ENCODE peak calls at places on chromosome 22, in four cellular contexts. O is adrenal gland, F is psoas muscle, H is A673. Q is an unnamed sample. For H3K4me1, the result is how much of the 10 kb centered on the place peaks cover.

GRCh38 chr22:48931452-48931851 is 896.2 kb downstream of the BRD1 start:
- DNase-seq in O (no peak), F (no peak), H (no peak), Q (no peak)

GRCh38 chr22:47228767-47229166 is 466.3 kb downstream of the TBC1D22A start:
- DNase-seq in O (no peak), F (no peak), H (no peak), Q (no peak)

GRCh38 chr22:36081023-36081431 is 52.4 kb upstream of the RBFOX2 start:
- DNase-seq in H (no peak), F (no peak), O (peak), Q (no peak)

GRCh38 chr22:23970201-23970641 is 3.5 kb downstream of the DDTL start:
- DNase-seq in O (no peak), H (no peak), F (no peak), Q (no peak)

GRCh38 chr22:47192651-47193437 is 430.4 kb downstream of the TBC1D22A start:
- DNase-seq in O (peak), F (peak), H (peak), Q (no peak)

GRCh38 chr22:29750029-29750428 is 16.8 kb downstream of the ZMAT5 start:
- DNase-seq in H (no peak), F (no peak), O (no peak), Q (no peak)

GRCh38 chr22:35904752-35905151 is 123.9 kb downstream of the RBFOX2 start:
- DNase-seq in H (no peak), O (no peak), F (no peak), Q (no peak)

GRCh38 chr22:35443338-35443737 is 43.4 kb downstream of the MCM5 start:
- DNase-seq in H (no peak), F (no peak), O (no peak), Q (no peak)

GRCh38 chr22:26673485-26673884 is 16.1 kb downstream of the MIAT start:
- DNase-seq in O (no peak), H (no peak), F (no peak), Q (no peak)

GRCh38 chr22:42747701-42748513 is 27.2 kb upstream of the A4GALT start:
- DNase-seq in O (no peak), F (no peak), H (peak), Q (no peak)

GRCh38 chr22:44523981-44524759 is 26.1 kb upstream of the RTL6 start:
- DNase-seq in O (peak), H (peak), F (no peak), Q (no peak)

GRCh38 chr22:39997939-39998726 is 3.4 kb downstream of the FAM83F start:
- DNase-seq in F (no peak), H (no peak), O (no peak), Q (peak)

GRCh38 chr22:39242809-39243442 is 1.9 kb downstream of the PDGFB start:
- DNase-seq in F (no peak), H (peak), O (no peak), Q (no peak)

GRCh38 chr22:23831261-23831660 is 7.5 kb downstream of the DERL3 start:
- DNase-seq in F (peak), H (no peak), O (no peak), Q (no peak)

GRCh38 chr22:32469799-32470212 is 4.8 kb upstream of the FBXO7 start:
- DNase-seq in F (no peak), H (peak), O (peak), Q (peak)

GRCh38 chr22:28051787-28052356 is 132.8 kb upstream of the PITPNB start:
- DNase-seq in O (peak), F (peak), H (peak), Q (peak)

GRCh38 chr22:34804588-34804987 is 261.4 kb upstream of the ISX start:
- DNase-seq in O (no peak), F (no peak), H (peak), Q (no peak)

GRCh38 chr22:35467788-35468187 is 67.8 kb downstream of the MCM5 start:
- DNase-seq in O (peak), H (no peak), F (peak), Q (peak)

GRCh38 chr22:42078469-42079318 is 806 bp upstream of the SMDT1 start:
- DNase-seq in F (no peak), O (peak), H (no peak), Q (no peak)

GRCh38 chr22:33529424-33530113 is 390.7 kb downstream of the LARGE1 start:
- DNase-seq in F (no peak), H (no peak), O (peak), Q (no peak)

GRCh38 chr22:47089796-47090460 is 327.5 kb downstream of the TBC1D22A start:
- DNase-seq in O (no peak), F (no peak), H (no peak), Q (no peak)

GRCh38 chr22:43134553-43134952 is 8.6 kb downstream of the MCAT start:
- DNase-seq in F (no peak), O (no peak), H (no peak), Q (no peak)

GRCh38 chr22:33932997-33933396 is 12.7 kb upstream of the LARGE1 start:
- DNase-seq in O (no peak), H (no peak), F (no peak), Q (no peak)

GRCh38 chr22:45321827-45322226 is 12.1 kb downstream of the FAM118A start:
- DNase-seq in O (no peak), H (no peak), F (no peak), Q (peak)

GRCh38 chr22:26174280-26174679 is 5.0 kb downstream of the SEZ6L start:
- DNase-seq in O (no peak), H (peak), F (no peak), Q (peak)

GRCh38 chr22:32144875-32145274 is 14.2 kb downstream of the C22orf42 start:
- DNase-seq in O (no peak), H (no peak), F (no peak), Q (no peak)

GRCh38 chr22:43462701-43463100 is 50.9 kb downstream of the MPPED1 start:
- DNase-seq in O (no peak), H (no peak), F (no peak), Q (no peak)

GRCh38 chr22:29907753-29908515 is 25.0 kb downstream of the MTMR3 start:
- DNase-seq in F (peak), H (peak), O (peak), Q (peak)

GRCh38 chr22:44406581-44407403 is 91.2 kb downstream of the RTL6 start:
- DNase-seq in O (no peak), H (no peak), F (peak), Q (peak)

GRCh38 chr22:30204742-30205111 is 41.8 kb downstream of the LIF start:
- DNase-seq in O (no peak), F (peak), H (peak), Q (peak)

GRCh38 chr22:20885557-20886323 is 26.9 kb downstream of the SNAP29 start:
- DNase-seq in O (peak), H (peak), F (peak), Q (peak)

GRCh38 chr22:35437038-35437437 is 37.1 kb downstream of the MCM5 start:
- DNase-seq in H (peak), F (no peak), O (no peak), Q (peak)

GRCh38 chr22:38973289-38974169 is 8.6 kb upstream of the APOBEC3B start:
- DNase-seq in F (peak), O (peak), H (peak), Q (peak)

GRCh38 chr22:39089928-39090327 is 7.1 kb upstream of the APOBEC3H start:
- DNase-seq in H (no peak), F (peak), O (no peak), Q (no peak)

GRCh38 chr22:29390270-29390669 is 1.9 kb upstream of the AP1B1 start:
- DNase-seq in F (no peak), H (no peak), O (no peak), Q (no peak)

GRCh38 chr22:44782286-44782830 is 30.0 kb downstream of the ARHGAP8 start:
- DNase-seq in F (no peak), O (no peak), H (peak), Q (no peak)

GRCh38 chr22:47163876-47164513 is 401.5 kb downstream of the TBC1D22A start:
- DNase-seq in F (peak), O (no peak), H (no peak), Q (no peak)

GRCh38 chr22:31248965-31249940 is 37.2 kb downstream of the LIMK2 start:
- DNase-seq in O (no peak), H (no peak), F (no peak), Q (no peak)

DNA sequence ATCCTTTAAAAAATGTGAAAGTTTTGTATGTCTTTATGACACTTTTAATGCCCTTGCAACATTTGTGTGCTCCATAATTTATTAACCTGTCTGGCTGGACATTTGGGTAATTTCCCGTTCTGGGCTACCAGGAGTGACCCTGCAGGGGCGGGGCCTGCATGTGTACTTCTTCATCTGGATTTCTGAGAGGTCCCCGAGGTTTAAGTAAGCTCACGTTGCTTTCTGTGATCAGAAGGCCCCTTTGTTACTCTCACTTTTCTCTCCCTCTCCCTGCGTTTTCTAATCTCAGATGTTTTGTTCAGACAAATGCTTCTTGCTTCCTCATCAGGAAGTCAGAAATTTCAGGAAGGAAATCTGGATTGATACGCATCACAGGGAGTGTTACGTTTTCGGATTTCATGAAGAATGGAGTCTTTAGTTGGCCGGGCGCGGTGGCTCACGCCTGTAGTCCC is 78.9 kb upstream of the CRYBB3 start:
- DNase-seq in H (no peak), F (no peak), O (peak), Q (no peak)
- TF ChIP-seq CTCF in H (no peak), F (no peak), O (no peak), Q (no peak)

GRCh38 chr22:17774206-17774927 is at the start of gene BID:
- DNase-seq in O (no peak), H (peak), F (peak), Q (peak)

GRCh38 chr22:17775781-17776470 is 1.7 kb upstream of the BID start:
- DNase-seq in F (peak), H (no peak), O (no peak), Q (no peak)

GRCh38 chr22:17773606-17774205 is 563 bp downstream of the BID start:
- DNase-seq in F (peak), O (no peak), H (peak), Q (peak)

GRCh38 chr22:17772963-17773605 is 1.2 kb downstream of the BID start:
- DNase-seq in H (no peak), O (no peak), F (no peak), Q (no peak)

DNA sequence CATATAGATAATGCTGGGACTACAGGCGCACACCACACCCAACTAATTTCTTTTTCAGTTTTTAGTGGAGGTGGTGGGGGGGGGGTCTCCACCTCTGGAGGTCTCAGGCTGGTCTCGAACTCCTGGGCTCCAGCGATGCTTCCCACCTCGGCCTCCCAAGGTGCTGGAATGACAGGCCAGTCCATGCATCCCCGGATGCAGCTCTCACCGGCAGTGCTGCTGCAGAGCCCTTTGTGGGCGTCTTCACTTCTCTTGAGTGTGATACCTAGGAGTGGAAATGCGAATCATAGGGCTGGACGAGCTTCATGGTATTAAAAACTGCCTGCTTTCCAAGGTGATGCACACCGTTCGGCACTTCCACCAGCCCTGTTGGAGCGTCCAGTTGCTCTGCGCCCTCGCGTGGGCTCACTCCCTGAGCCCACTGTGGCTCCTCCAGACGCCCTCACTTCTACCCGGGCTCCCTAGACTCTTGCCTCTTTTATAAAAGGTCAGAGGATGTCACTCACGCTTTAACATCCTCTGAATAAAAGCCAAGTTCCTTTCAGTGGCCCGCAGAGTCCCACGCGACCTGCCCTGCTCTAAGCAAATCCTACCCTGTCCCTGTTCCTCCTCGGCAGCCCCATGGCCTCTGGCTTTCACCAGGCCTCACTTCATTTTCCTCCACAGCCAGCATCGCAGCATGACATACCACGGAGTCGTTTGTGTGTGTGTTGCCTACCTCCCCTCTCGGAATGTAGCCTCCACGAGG is 833 bp upstream of the BID start:
- DNase-seq in F (no peak), H (no peak), O (no peak), Q (no peak)
- H3K4me1 ChIP-seq in F (under half), H (under half), O (under half), Q (under half)

GRCh38 chr22:50473088-50473487 is 1.7 kb downstream of the SBF1 start:
- DNase-seq in H (no peak), O (no peak), F (no peak), Q (no peak)
- H3K4me3 ChIP-seq in H (peak), O (no peak), F (peak), Q (no peak)

DNA sequence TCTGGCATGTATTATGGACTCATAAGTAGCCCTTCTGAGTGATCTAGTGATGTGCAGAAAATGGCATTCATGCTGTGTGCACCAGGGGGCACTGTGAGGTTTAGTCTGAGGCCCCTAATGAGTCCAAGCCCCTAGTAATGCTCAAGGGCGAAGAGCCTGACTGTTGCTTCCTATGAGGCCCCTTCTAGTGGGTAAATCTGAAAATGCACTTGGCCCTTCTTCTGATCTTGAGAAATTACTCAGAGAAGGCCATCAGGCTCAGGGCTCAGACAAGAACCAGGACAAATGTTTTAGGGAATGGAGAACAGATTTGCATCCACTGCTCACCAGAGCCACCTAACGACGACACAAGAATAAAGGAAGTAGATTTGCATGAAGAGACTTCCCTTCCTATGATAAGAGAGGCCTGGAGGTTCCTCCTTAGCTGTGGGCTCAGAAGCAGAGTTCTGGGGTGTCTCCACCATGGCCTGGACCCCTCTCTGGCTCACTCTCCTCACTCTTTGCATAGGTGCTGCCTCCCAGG is 75.8 kb downstream of the GGTLC2 start:
- DNase-seq in H (peak), O (no peak), F (no peak), Q (peak)
- TF ChIP-seq CTCF in H (peak), O (peak), F (no peak), Q (peak)

GRCh38 chr22:49966716-49967332 is 6.3 kb downstream of the PIM3 start:
- DNase-seq in O (peak), F (peak), H (no peak), Q (peak)
- H3K4me1 ChIP-seq in O (half or more), F (half or more), H (under half), Q (under half)

GRCh38 chr22:19715286-19715939 is 1.1 kb downstream of the SEPTIN5 start:
- DNase-seq in H (no peak), F (no peak), O (no peak), Q (no peak)
- H3K4me3 ChIP-seq in H (peak), F (peak), O (no peak), Q (peak)

GRCh38 chr22:19476023-19476422 is 3.0 kb downstream of the UFD1 start:
- DNase-seq in O (no peak), H (no peak), F (no peak), Q (no peak)

GRCh38 chr22:19478086-19478392 is 954 bp downstream of the UFD1 start:
- DNase-seq in F (no peak), O (no peak), H (no peak), Q (no peak)

GRCh38 chr22:19478466-19479357 is at the start of gene UFD1:
- DNase-seq in F (peak), H (peak), O (peak), Q (peak)

GRCh38 chr22:19479358-19480172 is at the start of gene CDC45:
- DNase-seq in H (peak), F (peak), O (peak), Q (peak)

GRCh38 chr22:19477321-19478085 is 1.5 kb downstream of the UFD1 start:
- DNase-seq in F (no peak), H (peak), O (no peak), Q (no peak)
- TF ChIP-seq CTCF in F (no peak), H (peak), O (no peak), Q (peak)